ENCODE peak calls at places on chromosomes 12 and 14, in six cellular contexts. F is activated naive CD4-positive, alpha-beta T cell treated with Interleukin-2 at 50 U/mL for 16 hours; K is activated CD4-positive, alpha-beta T cell treated with anti-CD3 and anti-CD28 coated beads, Interleukin-2, amount 10 ng/mL, durations not matched to agents 7 days and 5 days; L is WTC11; M is neuronal stem cell; I is HepG2. G is an unnamed sample.
A peak's percentile ranks its signal among the peaks of the same experiment; 100 is the strongest.

GRCh38 chr12:47164730-47165439 is 85.1 kb upstream of the AMIGO2 start:
- DNase-seq in I (no peak), M (no peak), L (no peak), K (no peak), F (no peak), G (no peak)

GRCh38 chr12:60266381-60266852 is 670.6 kb downstream of the SLC16A7 start:
- DNase-seq in F (no peak), M (no peak), L (no peak), I (peak; percentile 76), K (no peak), G (no peak)

GRCh38 chr12:84348582-84348981 is 564.0 kb downstream of the SLC6A15 start:
- DNase-seq in M (no peak), K (no peak), I (no peak), L (no peak), F (no peak), G (no peak)

GRCh38 chr12:65364021-65364420 is 85.5 kb downstream of the MSRB3 start:
- DNase-seq in K (no peak), L (no peak), I (no peak), F (no peak), M (no peak), G (no peak)

GRCh38 chr12:20410746-20411145 is 42.4 kb downstream of the PDE3A start:
- DNase-seq in K (no peak), L (no peak), I (no peak), F (no peak), M (no peak), G (no peak)

GRCh38 chr12:6952860-6953416 is 1.8 kb downstream of the PTPN6 start:
- DNase-seq in K (no peak), M (no peak), L (no peak), I (no peak), F (no peak), G (no peak)

GRCh38 chr12:55072093-55072492 is 52.3 kb downstream of the NEUROD4 start:
- DNase-seq in K (peak; percentile 86), L (peak; percentile 80), F (peak; percentile 81), I (peak; percentile 23), M (no peak), G (peak; percentile 63)

GRCh38 chr12:123269395-123269892 is 2.2 kb downstream of the CDK2AP1 start:
- DNase-seq in I (peak; percentile 30), F (peak; percentile 13), L (peak; percentile 78), M (peak; percentile 82), K (peak; percentile 24), G (no peak)

GRCh38 chr12:72511906-72512305 is 239.7 kb downstream of the TRHDE start:
- DNase-seq in F (no peak), M (peak; percentile 36), L (no peak), I (no peak), K (no peak), G (no peak)

GRCh38 chr12:2053675-2054070 is 886 bp downstream of the CACNA1C start:
- DNase-seq in M (no peak), K (no peak), I (no peak), F (no peak), L (no peak), G (no peak)

GRCh38 chr12:48184549-48184922 is 1.1 kb downstream of the CCDC184 start:
- DNase-seq in F (no peak), K (no peak), L (no peak), I (no peak), M (no peak), G (no peak)

GRCh38 chr12:115737895-115738294 is 539.6 kb downstream of the MED13L start:
- DNase-seq in M (no peak), F (no peak), L (no peak), I (no peak), K (no peak), G (no peak)

GRCh38 chr12:52708010-52708409 is 4.7 kb upstream of the KRT77 start:
- DNase-seq in L (no peak), M (no peak), F (no peak), K (no peak), I (no peak), G (no peak)

GRCh38 chr12:64706831-64707230 is 52.4 kb downstream of the GNS start:
- DNase-seq in I (no peak), L (no peak), K (no peak), F (no peak), M (no peak), G (no peak)

GRCh38 chr12:93387780-93388179 is 10.1 kb downstream of the NUDT4 start:
- DNase-seq in L (no peak), K (no peak), I (no peak), F (peak; percentile 70), M (no peak), G (no peak)

GRCh38 chr12:26833692-26834168 is 736 bp upstream of the ITPR2 start:
- DNase-seq in L (peak; percentile 69), M (peak; percentile 38), I (no peak), K (peak; percentile 46), F (peak; percentile 44), G (peak; percentile 97)

GRCh38 chr12:117875652-117876491 is 92.9 kb downstream of the KSR2 start:
- DNase-seq in F (peak; percentile 34), K (peak; percentile 23), I (no peak), M (peak; percentile 83), L (peak; percentile 86), G (peak; percentile 70)

GRCh38 chr12:55681142-55682077 is 26.3 kb downstream of the ITGA7 start:
- DNase-seq in L (peak; percentile 81), F (peak; percentile 4), K (no peak), M (peak; percentile 57), I (peak; percentile 92), G (peak; percentile 58)

GRCh38 chr14:75290851-75291250 is 12.2 kb downstream of the FOS start:
- DNase-seq in K (no peak), I (no peak), L (no peak), F (no peak), M (no peak), G (no peak)

GRCh38 chr12:45327823-45328383 is 112.0 kb downstream of the ANO6 start:
- DNase-seq in F (no peak), K (no peak), I (no peak), L (no peak), M (no peak), G (no peak)

GRCh38 chr12:53290661-53291060 is 4.7 kb upstream of the PFDN5 start:
- DNase-seq in M (no peak), K (no peak), I (no peak), L (no peak), F (no peak), G (no peak)

GRCh38 chr12:30437616-30438015 is 258.1 kb downstream of the IPO8 start:
- DNase-seq in L (no peak), F (no peak), K (no peak), M (no peak), I (peak; percentile 36), G (no peak)

GRCh38 chr12:23428758-23429157 is 520.7 kb downstream of the SOX5 start:
- DNase-seq in F (no peak), M (no peak), L (no peak), I (no peak), K (no peak), G (no peak)

GRCh38 chr14:69137456-69138188 is 15.3 kb downstream of the DCAF5 start:
- DNase-seq in L (no peak), F (no peak), I (no peak), M (no peak), K (no peak), G (no peak)

GRCh38 chr12:117111386-117112267 is 12.4 kb upstream of the TESC start:
- DNase-seq in L (peak; percentile 45), I (no peak), F (no peak), K (no peak), M (no peak), G (no peak)

GRCh38 chr12:23084236-23084995 is 459.4 kb downstream of the ETNK1 start:
- DNase-seq in K (no peak), M (no peak), I (peak; percentile 6), L (no peak), F (no peak), G (no peak)

GRCh38 chr14:100323942-100324307 is 786 bp downstream of the SLC25A47 start:
- DNase-seq in F (no peak), M (no peak), I (no peak), K (no peak), L (no peak), G (no peak)

G was measured in NT2/D1.